ENCODE peak calls at places on chromosomes 13 and 19, in eight cellular contexts. J, P, N, K, L, D, V and E are unnamed samples.

GRCh38 chr19:9936151-9937000 is at the start of gene OLFM2:
- DNase-seq in J (no peak), P (no peak), N (no peak), K (peak; percentile 69), L (no peak), D (no peak), V (peak; percentile 52), E (peak; percentile 36)

GRCh38 chr19:38277969-38278680 is 13.8 kb downstream of the SPINT2 start:
- DNase-seq in J (peak; percentile 35), P (no peak), N (no peak), K (no peak), L (no peak), D (no peak), V (peak; percentile 75), E (peak; percentile 58)

GRCh38 chr19:10422846-10423245 is 2.5 kb downstream of the PDE4A start:
- DNase-seq in J (no peak), P (no peak), N (no peak), K (no peak), L (no peak), D (no peak), V (no peak), E (no peak)

GRCh38 chr19:53879145-53880037 is 2.6 kb upstream of the PRKCG start:
- DNase-seq in J (peak; percentile 83), P (peak; percentile 87), N (peak; percentile 72), K (peak; percentile 89), L (peak; percentile 91), D (peak; percentile 96), V (peak; percentile 95), E (peak; percentile 95)

GRCh38 chr19:17341845-17342244 is 4.5 kb downstream of the GTPBP3 start:
- DNase-seq in J (no peak), P (no peak), N (no peak), K (no peak), L (no peak), D (no peak), V (no peak), E (no peak)

GRCh38 chr13:46846736-46847135 is 49.8 kb upstream of the ESD start:
- DNase-seq in J (no peak), P (no peak), N (no peak), K (no peak), L (no peak), D (no peak), V (no peak), E (no peak)

GRCh38 chr13:84097148-84097547 is 214.9 kb upstream of the SLITRK1 start:
- DNase-seq in J (no peak), P (no peak), N (no peak), K (no peak), L (no peak), D (no peak), V (no peak), E (no peak)

GRCh38 chr19:16355293-16356043 is 30.8 kb downstream of the KLF2 start:
- DNase-seq in J (no peak), P (no peak), N (no peak), K (peak; percentile 56), L (no peak), D (peak; percentile 85), V (peak; percentile 66), E (peak; percentile 69)

GRCh38 chr13:30504081-30504480 is 38.3 kb upstream of the HMGB1 start:
- DNase-seq in J (peak; percentile 31), P (no peak), N (no peak), K (peak; percentile 63), L (no peak), D (no peak), V (no peak), E (no peak)

GRCh38 chr13:67643656-67644055 is 413.5 kb upstream of the PCDH9 start:
- DNase-seq in J (no peak), P (no peak), N (no peak), K (no peak), L (no peak), D (no peak), V (no peak), E (no peak)

GRCh38 chr19:31054430-31054829 is 294.8 kb downstream of the TSHZ3 start:
- DNase-seq in J (peak; percentile 83), P (no peak), N (no peak), K (peak; percentile 38), L (peak; percentile 37), D (peak; percentile 63), V (no peak), E (peak; percentile 26)

GRCh38 chr13:44112700-44113329 is 233.1 kb downstream of the LACC1 start:
- DNase-seq in J (no peak), P (no peak), N (no peak), K (no peak), L (no peak), D (no peak), V (no peak), E (no peak)

GRCh38 chr19:39411832-39412099 is 703 bp upstream of the PLEKHG2 start:
- DNase-seq in J (peak; percentile 92), P (peak; percentile 96), N (peak; percentile 79), K (peak; percentile 94), L (peak; percentile 96), D (peak; percentile 94), V (peak; percentile 85), E (peak; percentile 94)

GRCh38 chr13:85367887-85368286 is 431.3 kb downstream of the SLITRK6 start:
- DNase-seq in J (peak; percentile 2), P (no peak), N (no peak), K (no peak), L (no peak), D (no peak), V (no peak), E (no peak)

GRCh38 chr19:35955881-35956634 is 19.9 kb downstream of the LRFN3 start:
- DNase-seq in J (no peak), P (no peak), N (no peak), K (no peak), L (no peak), D (no peak), V (no peak), E (no peak)

GRCh38 chr13:31797154-31797775 is 57.9 kb downstream of the RXFP2 start:
- DNase-seq in J (peak; percentile 55), P (no peak), N (no peak), K (peak; percentile 1), L (no peak), D (no peak), V (no peak), E (no peak)

GRCh38 chr19:41352609-41353465 is 885 bp downstream of the TGFB1 start:
- DNase-seq in J (peak; percentile 44), P (peak; percentile 44), N (no peak), K (peak; percentile 81), L (peak; percentile 78), D (peak; percentile 97), V (peak; percentile 66), E (peak; percentile 56)

DNA sequence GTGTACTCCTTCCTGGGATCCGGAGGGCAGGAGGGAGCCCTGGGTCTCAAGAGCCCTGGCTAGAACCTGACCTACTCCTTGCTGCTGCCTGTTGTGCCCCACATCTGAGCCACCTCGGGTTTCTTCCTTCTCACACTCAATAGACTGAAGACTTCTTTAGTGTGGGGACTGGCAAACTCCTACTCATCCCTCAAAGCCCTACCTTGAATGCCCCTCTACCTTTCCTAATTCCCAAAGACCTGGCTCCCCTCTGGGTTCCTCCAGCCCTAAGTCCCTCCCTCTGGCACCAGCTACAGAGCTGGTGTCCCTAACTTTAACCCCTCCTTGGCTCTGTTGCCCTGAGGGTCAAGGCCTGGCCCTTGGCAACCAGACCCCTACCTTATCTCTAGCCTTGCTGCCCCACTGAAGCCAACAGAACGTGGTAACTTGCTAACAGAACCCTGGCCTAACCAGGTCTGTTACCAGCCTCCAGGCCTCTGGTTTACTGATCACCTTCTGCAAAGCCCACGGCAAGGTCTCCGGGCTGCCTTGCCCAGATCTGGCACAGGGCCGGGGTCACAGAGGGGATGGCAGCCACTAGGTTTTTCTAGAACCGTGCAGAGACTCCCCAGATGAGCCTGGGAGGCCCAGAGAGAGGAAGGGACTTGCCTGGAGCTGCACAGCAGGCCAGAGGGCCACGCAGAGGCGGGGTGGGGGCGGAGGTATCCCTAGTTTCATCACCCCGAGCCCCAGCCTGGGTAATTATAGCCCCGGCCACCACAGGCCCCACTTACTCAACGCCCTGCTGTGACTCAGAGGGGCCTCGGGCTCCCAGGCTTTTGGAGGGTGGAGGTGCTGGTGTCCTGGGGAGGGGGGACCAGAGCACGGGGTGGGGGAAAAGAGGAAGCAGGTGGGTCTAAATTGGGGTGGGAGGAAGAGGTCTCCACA is 15.3 kb downstream of the ZBTB7A start:
- DNase-seq in J (peak; percentile 55), P (no peak), N (no peak), K (no peak), L (peak; percentile 62), D (no peak), V (no peak), E (no peak)
- H3K27ac ChIP-seq in J (peak overlapping the region; percentile 75), P (peak overlapping the region; percentile 88), N (peak overlapping the region; percentile 77), K (no peak overlapping the region), L (peak overlapping the region; percentile 99), D (peak overlapping the region; percentile 65), V (no peak overlapping the region), E (no peak overlapping the region)

DNA sequence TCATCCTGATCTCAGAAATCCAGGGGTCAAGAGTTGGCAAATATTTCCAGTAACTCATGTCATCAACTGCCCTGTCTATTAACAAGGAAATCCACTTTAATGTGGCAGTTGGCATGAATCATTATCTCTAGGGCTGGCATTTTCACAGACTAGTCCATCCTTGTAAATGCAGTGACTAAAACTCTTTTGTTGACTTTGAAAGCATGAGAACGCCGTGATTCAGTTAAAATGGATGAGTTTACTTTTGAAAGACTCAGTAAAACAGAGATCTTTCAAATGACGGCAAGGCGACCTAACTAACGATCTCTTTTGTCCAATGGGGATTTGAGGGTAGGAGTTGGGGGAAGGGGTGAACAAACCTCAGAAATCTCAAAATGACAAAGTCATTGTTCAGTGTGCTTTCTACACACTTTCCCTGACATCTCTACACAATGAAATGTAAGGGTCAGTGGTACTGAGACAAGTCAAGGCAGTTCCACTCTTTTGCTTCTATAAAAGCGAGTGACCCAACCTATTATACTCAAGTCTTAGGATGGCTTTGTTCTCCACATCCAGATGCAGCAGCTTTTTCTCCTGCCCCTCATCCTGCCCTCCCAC is 200.6 kb downstream of the ABCC4 start:
- DNase-seq in J (peak; percentile 77), P (no peak), N (no peak), K (no peak), L (no peak), D (no peak), V (no peak), E (no peak)
- TF ChIP-seq POLR2A in J (no peak), P (no peak), N (no peak), K (no peak), L (no peak), D (no peak), V (no peak), E (no peak)

DNA sequence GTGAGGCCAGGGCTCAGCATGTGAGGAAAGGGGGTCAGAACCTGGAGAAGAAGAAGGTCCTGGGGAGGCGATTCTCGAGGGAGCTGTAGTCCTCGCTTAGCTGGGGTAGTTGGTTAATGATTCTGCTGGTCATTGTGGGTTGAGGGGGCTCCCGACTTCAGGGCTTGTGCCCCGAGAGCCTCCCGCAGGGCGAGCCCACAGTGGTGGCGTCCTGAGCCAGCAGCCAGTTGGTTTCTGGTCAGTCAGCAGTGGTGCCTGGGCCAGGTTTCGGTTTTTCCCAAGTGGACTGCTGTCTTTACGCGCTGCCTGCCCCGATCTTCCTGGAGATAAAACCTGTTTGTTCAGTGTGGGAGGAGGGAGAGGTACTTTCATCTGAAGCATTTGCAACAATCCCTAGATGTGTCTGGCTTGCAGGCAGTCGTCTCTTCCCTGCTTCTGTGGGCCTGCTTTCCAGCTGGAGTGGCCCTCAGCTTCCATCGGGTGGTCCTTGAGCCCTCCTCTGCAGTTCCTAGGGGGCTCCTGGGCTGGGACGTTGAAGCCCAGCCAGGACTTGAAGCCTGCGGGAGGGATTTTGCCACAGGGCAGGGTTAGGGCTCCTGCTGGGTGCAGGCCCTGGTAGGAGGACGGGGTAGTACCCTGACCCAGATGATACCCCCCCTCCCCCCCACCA is 3.2 kb downstream of the PTBP1 start:
- DNase-seq in J (no peak), P (no peak), N (no peak), K (peak; percentile 58), L (peak; percentile 61), D (no peak), V (peak; percentile 21), E (peak; percentile 68)
- H3K27ac ChIP-seq in J (peak overlapping the region; percentile 3), P (peak overlapping the region; percentile 59), N (peak overlapping the region; percentile 91), K (peak overlapping the region; percentile 98), L (peak overlapping the region; percentile 100), D (peak overlapping the region; percentile 100), V (no peak overlapping the region), E (peak overlapping the region; percentile 6)

GRCh38 chr19:18594096-18594823 is 5.7 kb downstream of the REX1BD start:
- DNase-seq in J (peak; percentile 76), P (peak; percentile 44), N (peak; percentile 30), K (peak; percentile 85), L (peak; percentile 79), D (peak; percentile 93), V (peak; percentile 82), E (peak; percentile 80)
- TF ChIP-seq POLR2A in J (peak; percentile 41), P (no peak), N (no peak), K (no peak), L (no peak), D (no peak), V (no peak), E (no peak)